ENCODE peak calls at places on chromosomes 16 and 17, in five cellular contexts. X is left cardiac atrium; Q is BJ; C is activated naive CD8-positive, alpha-beta T cell treated with anti-CD3 and anti-CD28 coated beads, Interleukin-2, amount 50 U/mL, for 24 hours; M is A549. Z is an unnamed sample.

GRCh38 chr16:22948603-22949368 is 134.8 kb downstream of the HS3ST2 start:
- DNase-seq in X (peak), Q (no peak), C (peak), M (peak), Z (peak)

GRCh38 chr16:12433691-12434390 is 369.8 kb downstream of the CPPED1 start:
- DNase-seq in X (no peak), Q (no peak), C (no peak), M (no peak), Z (no peak)

GRCh38 chr16:84724619-84725307 is 25.0 kb downstream of the USP10 start:
- DNase-seq in X (no peak), Q (no peak), C (no peak), M (no peak), Z (no peak)

GRCh38 chr16:4899474-4899846 is 37.5 kb downstream of the PPL start:
- DNase-seq in X (no peak), Q (no peak), C (no peak), M (no peak), Z (no peak)

GRCh38 chr16:11799509-11800384 is 2.7 kb upstream of the ZC3H7A start:
- DNase-seq in X (no peak), Q (no peak), C (no peak), M (no peak), Z (no peak)

GRCh38 chr16:15897834-15898254 is 9.4 kb upstream of the CEP20 start:
- DNase-seq in X (no peak), Q (no peak), C (peak), M (no peak), Z (peak)

GRCh38 chr17:55177159-55177913 is 87.4 kb upstream of the HLF start:
- DNase-seq in X (no peak), Q (no peak), C (no peak), M (peak), Z (peak)

GRCh38 chr17:28675980-28676379 is 14.0 kb downstream of the SUPT6H start:
- DNase-seq in X (no peak), Q (no peak), C (no peak), M (peak), Z (no peak)

GRCh38 chr17:69796093-69796492 is 278.9 kb upstream of the KCNJ16 start:
- DNase-seq in X (no peak), Q (no peak), C (no peak), M (no peak), Z (no peak)

GRCh38 chr17:43356999-43357398 is 41.8 kb upstream of the ARL4D start:
- DNase-seq in X (no peak), Q (no peak), C (no peak), M (peak), Z (peak)

GRCh38 chr17:4711671-4712111 is 1.3 kb downstream of the ARRB2 start:
- DNase-seq in X (peak), Q (no peak), C (no peak), M (no peak), Z (no peak)

GRCh38 chr17:22484826-22485225 is 792.5 kb downstream of the KCNJ18 start:
- DNase-seq in X (no peak), Q (no peak), C (no peak), M (no peak), Z (no peak)

GRCh38 chr17:64148699-64149098 is 18.8 kb upstream of the ERN1 start:
- DNase-seq in X (no peak), Q (no peak), C (no peak), M (peak), Z (peak)

GRCh38 chr17:34318474-34318873 is 761 bp upstream of the CCL8 start:
- DNase-seq in X (no peak), Q (no peak), C (peak), M (peak), Z (peak)

GRCh38 chr17:63919311-63919723 is 678 bp upstream of the GH1 start:
- DNase-seq in X (peak), Q (no peak), C (peak), M (peak), Z (peak)

GRCh38 chr16:79767597-79768280 is 167.2 kb upstream of the MAF start:
- DNase-seq in X (no peak), Q (no peak), C (no peak), M (peak), Z (peak)

GRCh38 chr16:58025351-58026138 is at the start of gene MMP15:
- DNase-seq in X (peak), Q (no peak), C (peak), M (peak), Z (peak)

GRCh38 chr16:31754998-31755615 is 118.5 kb upstream of the ZNF267 start:
- DNase-seq in X (no peak), Q (no peak), C (no peak), M (peak), Z (no peak)

GRCh38 chr16:2507052-2507678 is 6.6 kb upstream of the ATP6V0C start:
- DNase-seq in X (no peak), Q (no peak), C (no peak), M (no peak), Z (no peak)

GRCh38 chr16:87484487-87485331 is 8.1 kb downstream of the ZCCHC14 start:
- DNase-seq in X (no peak), Q (no peak), C (no peak), M (no peak), Z (peak)

GRCh38 chr16:15833551-15833950 is 23.3 kb downstream of the MYH11 start:
- DNase-seq in X (no peak), Q (no peak), C (no peak), M (no peak), Z (no peak)

GRCh38 chr16:1773703-1774455 is 945 bp upstream of the MRPS34 start:
- DNase-seq in X (no peak), Q (no peak), C (peak), M (no peak), Z (no peak)

GRCh38 chr17:56149266-56150036 is 3.8 kb upstream of the ANKFN1 start:
- DNase-seq in X (no peak), Q (no peak), C (no peak), M (no peak), Z (no peak)

GRCh38 chr16:72468582-72468981 is 296.6 kb upstream of the PMFBP1 start:
- DNase-seq in X (no peak), Q (no peak), C (no peak), M (no peak), Z (no peak)

GRCh38 chr17:78026381-78026780 is 67.9 kb downstream of the TNRC6C start:
- DNase-seq in X (no peak), Q (no peak), C (no peak), M (no peak), Z (no peak)

GRCh38 chr17:75455896-75456416 is 479 bp upstream of the TMEM94 start:
- DNase-seq in X (peak), Q (no peak), C (no peak), M (no peak), Z (no peak)

GRCh38 chr17:74768069-74768762 is 7.9 kb downstream of the NAT9 start:
- DNase-seq in X (peak), Q (no peak), C (no peak), M (no peak), Z (peak)

GRCh38 chr17:50186661-50187402 is 14.6 kb downstream of the COL1A1 start:
- DNase-seq in X (no peak), Q (no peak), C (no peak), M (no peak), Z (peak)

GRCh38 chr17:47219621-47220475 is 10.7 kb downstream of the MYL4 start:
- DNase-seq in X (no peak), Q (no peak), C (no peak), M (no peak), Z (no peak)